ENCODE peak calls at places on chromosomes 7 and 10, in six cellular contexts. O is T-helper 9 cell; U is activated naive CD8-positive, alpha-beta T cell treated with anti-CD3 and anti-CD28 coated beads, Interleukin-2, amount 50 U/mL, for 24 hours; X is mesothelial cell of epicardium; B is pons; W is neuronal stem cell. R is an unnamed sample.

GRCh38 chr10:97534746-97535367 is 36.1 kb downstream of the UBTD1 start:
- DNase-seq in O (no peak), U (peak), X (no peak), B (peak), W (no peak), R (no peak)

GRCh38 chr10:76899490-76899889 is 738.1 kb downstream of the KCNMA1 start:
- DNase-seq in O (no peak), U (no peak), X (no peak), B (no peak), W (no peak), R (no peak)

GRCh38 chr10:74882427-74882826 is 56.0 kb downstream of the KAT6B start:
- DNase-seq in O (no peak), U (no peak), X (no peak), B (no peak), W (no peak), R (no peak)

GRCh38 chr10:60175418-60175817 is 214.3 kb downstream of the ANK3 start:
- DNase-seq in O (no peak), U (no peak), X (no peak), B (no peak), W (no peak), R (no peak)

GRCh38 chr10:84340187-84340586 is 11.8 kb downstream of the CCSER2 start:
- DNase-seq in O (no peak), U (no peak), X (no peak), B (no peak), W (no peak), R (no peak)

GRCh38 chr7:44969701-44970494 is 8.9 kb downstream of the MYO1G start:
- DNase-seq in O (no peak), U (no peak), X (no peak), B (no peak), W (no peak), R (no peak)

GRCh38 chr10:4693967-4694366 is 132.0 kb upstream of the AKR1E2 start:
- DNase-seq in O (no peak), U (no peak), X (no peak), B (no peak), W (no peak), R (no peak)

GRCh38 chr10:103616705-103617361 is 123.3 kb downstream of the NEURL1 start:
- DNase-seq in O (no peak), U (no peak), X (no peak), B (no peak), W (no peak), R (no peak)

GRCh38 chr10:5921746-5922145 is 31.7 kb downstream of the FBH1 start:
- DNase-seq in O (no peak), U (no peak), X (no peak), B (no peak), W (no peak), R (no peak)

GRCh38 chr10:128156999-128157755 is 31.0 kb upstream of the MKI67 start:
- DNase-seq in O (no peak), U (no peak), X (no peak), B (no peak), W (no peak), R (no peak)

GRCh38 chr7:75639071-75639892 is 99.5 kb downstream of the HIP1 start:
- DNase-seq in O (peak), U (peak), X (peak), B (no peak), W (peak), R (peak)

GRCh38 chr7:56609852-56610355 is 493.7 kb upstream of the NUPR2 start:
- DNase-seq in O (no peak), U (no peak), X (no peak), B (no peak), W (no peak), R (no peak)

GRCh38 chr7:13933106-13933505 is 56.4 kb downstream of the ETV1 start:
- DNase-seq in O (no peak), U (no peak), X (no peak), B (no peak), W (no peak), R (no peak)

GRCh38 chr7:11176922-11177445 is 203.3 kb downstream of the PHF14 start:
- DNase-seq in O (no peak), U (no peak), X (no peak), B (no peak), W (no peak), R (no peak)

GRCh38 chr10:58756126-58756525 is 243.5 kb downstream of the BICC1 start:
- DNase-seq in O (no peak), U (no peak), X (no peak), B (no peak), W (no peak), R (no peak)

GRCh38 chr10:13823046-13823711 is 236.4 kb downstream of the PRPF18 start:
- DNase-seq in O (no peak), U (no peak), X (no peak), B (no peak), W (no peak), R (no peak)

GRCh38 chr7:29330136-29330535 is 135.6 kb downstream of the CHN2 start:
- DNase-seq in O (no peak), U (no peak), X (no peak), B (peak), W (no peak), R (no peak)

GRCh38 chr10:110310741-110311140 is 6.0 kb upstream of the SMNDC1 start:
- DNase-seq in O (no peak), U (no peak), X (no peak), B (no peak), W (no peak), R (no peak)

GRCh38 chr10:34437897-34438296 is 377.2 kb downstream of the PARD3 start:
- DNase-seq in O (no peak), U (no peak), X (no peak), B (no peak), W (no peak), R (no peak)

GRCh38 chr7:90424720-90425119 is 21.5 kb downstream of the CLDN12 start:
- DNase-seq in O (no peak), U (no peak), X (no peak), B (no peak), W (no peak), R (no peak)

GRCh38 chr7:113891828-113892227 is 27.0 kb downstream of the PPP1R3A start:
- DNase-seq in O (no peak), U (no peak), X (no peak), B (no peak), W (no peak), R (no peak)

GRCh38 chr10:15684768-15685167 is 35.0 kb downstream of the ITGA8 start:
- DNase-seq in O (no peak), U (no peak), X (no peak), B (no peak), W (no peak), R (no peak)

GRCh38 chr7:148772297-148773089 is 73.8 kb downstream of the CUL1 start:
- DNase-seq in O (no peak), U (no peak), X (no peak), B (peak), W (no peak), R (peak)

GRCh38 chr10:102675887-102676616 is 31.8 kb downstream of the TRIM8 start:
- DNase-seq in O (no peak), U (no peak), X (no peak), B (peak), W (peak), R (no peak)

R was measured in activated gamma-delta T cell treated with Interleukin-2 at 50 U/mL for 16 hours.